ENCODE peak calls at places on chromosomes 6 and 20, in five cellular contexts. J, L, O, N and G are unnamed samples.

GRCh38 chr6:74899416-74899815 is 306.4 kb downstream of the COL12A1 start:
- DNase-seq in J (no peak), N (no peak), L (peak; percentile 68), O (no peak), G (no peak)

GRCh38 chr6:35669441-35669776 is 19.3 kb downstream of the FKBP5 start:
- DNase-seq in N (no peak), O (no peak), J (no peak), L (peak; percentile 9), G (no peak)

GRCh38 chr6:152566040-152566875 is 70.9 kb downstream of the SYNE1 start:
- DNase-seq in J (no peak), N (no peak), O (no peak), L (no peak), G (no peak)

GRCh38 chr20:58693226-58694006 is 816 bp downstream of the NPEPL1 start:
- DNase-seq in L (peak; percentile 29), O (peak; percentile 35), N (no peak), J (no peak), G (peak; percentile 38)

GRCh38 chr6:156779206-156780116 is 2.3 kb downstream of the ARID1B start:
- DNase-seq in L (no peak), O (peak; percentile 64), J (peak; percentile 39), N (peak; percentile 50), G (peak; percentile 52)

GRCh38 chr6:100237881-100238280 is 226.8 kb downstream of the SIM1 start:
- DNase-seq in J (peak; percentile 23), L (no peak), O (no peak), N (no peak), G (no peak)

GRCh38 chr20:60137657-60138245 is 179.5 kb downstream of the CDH26 start:
- DNase-seq in L (peak; percentile 41), N (no peak), J (no peak), O (no peak), G (no peak)

GRCh38 chr6:163427498-163428254 is 13.2 kb downstream of the QKI start:
- DNase-seq in N (no peak), O (no peak), L (peak; percentile 47), J (peak; percentile 42), G (no peak)

GRCh38 chr6:11389977-11390376 is 147.6 kb upstream of the TMEM170B start:
- DNase-seq in N (peak; percentile 75), O (no peak), J (no peak), L (peak; percentile 82), G (no peak)

GRCh38 chr20:32164984-32165735 is 42.4 kb downstream of the PLAGL2 start:
- DNase-seq in N (no peak), J (no peak), L (no peak), O (no peak), G (no peak)

GRCh38 chr20:57552471-57552870 is 8.4 kb upstream of the PCK1 start:
- DNase-seq in O (no peak), N (no peak), J (no peak), L (no peak), G (no peak)

GRCh38 chr6:143498428-143498827 is 13.1 kb downstream of the FUCA2 start:
- DNase-seq in N (no peak), J (no peak), L (no peak), O (no peak), G (no peak)

GRCh38 chr6:134446901-134447300 is 129.0 kb upstream of the SGK1 start:
- DNase-seq in O (no peak), J (no peak), L (no peak), N (no peak), G (no peak)
- H3K4me3 ChIP-seq in O (no peak overlapping the region), J (no peak overlapping the region), L (no peak overlapping the region), N (no peak overlapping the region), G (no peak overlapping the region)

DNA sequence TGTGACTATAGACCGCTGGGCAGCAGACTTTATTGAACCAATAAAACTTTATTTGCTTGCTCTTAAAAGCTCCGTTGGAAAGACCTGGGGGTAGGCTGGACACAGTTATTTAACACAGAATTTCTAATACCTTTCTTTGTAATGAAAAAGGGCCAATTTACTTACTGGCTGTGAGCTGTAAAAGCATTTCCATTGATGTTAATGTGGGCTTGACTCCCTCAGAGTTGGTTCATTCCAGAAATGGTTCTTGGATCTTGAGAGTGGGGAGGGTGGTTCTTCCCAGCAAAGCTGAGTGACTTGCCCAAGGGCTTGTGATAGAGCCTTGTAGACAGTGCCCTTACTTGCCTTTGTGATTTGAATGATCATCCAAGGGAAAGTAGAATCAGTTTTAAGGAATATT is 100.6 kb downstream of the SOX4 start:
- DNase-seq in J (peak; percentile 62), L (no peak), O (no peak), N (no peak), G (no peak)
- H3K4me3 ChIP-seq in J (no peak overlapping the region), L (no peak overlapping the region), O (no peak overlapping the region), N (no peak overlapping the region), G (no peak overlapping the region)

GRCh38 chr20:54163402-54163801 is 10.4 kb downstream of the CYP24A1 start:
- DNase-seq in J (no peak), N (no peak), L (no peak), O (no peak), G (no peak)
- H3K4me3 ChIP-seq in J (no peak overlapping the region), N (no peak overlapping the region), L (no peak overlapping the region), O (no peak overlapping the region), G (no peak overlapping the region)

DNA sequence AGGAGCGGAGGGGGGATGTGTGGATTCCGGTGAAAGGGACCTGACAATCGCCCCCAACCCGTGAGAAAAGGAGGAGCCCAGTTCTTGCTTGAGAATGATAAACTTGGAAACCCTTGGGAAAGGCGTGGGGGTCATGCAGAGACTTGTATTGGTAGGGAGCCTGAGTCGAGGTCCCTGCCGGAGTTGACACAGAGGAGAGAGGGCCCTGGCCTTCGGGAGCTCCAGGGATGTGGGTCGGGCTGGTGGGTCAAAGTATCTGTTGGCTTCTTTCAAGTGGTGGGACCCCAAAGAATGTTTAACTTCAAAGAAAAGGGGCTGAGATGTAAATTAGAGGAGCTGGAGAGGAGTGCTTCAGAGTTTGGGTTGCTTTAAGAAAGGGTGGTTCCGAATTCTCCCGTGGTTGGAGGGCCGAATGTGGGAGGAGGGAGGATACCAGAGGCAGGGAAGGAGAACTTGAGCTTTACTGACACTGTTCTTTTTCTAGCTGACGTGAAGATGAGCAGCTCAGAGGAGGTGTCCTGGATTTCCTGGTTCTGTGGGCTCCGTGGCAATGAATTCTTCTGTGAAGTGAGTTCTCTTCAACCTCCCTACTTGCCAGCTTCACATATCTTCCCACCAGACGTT is 569 bp downstream of the CSNK2B start:
- DNase-seq in O (no peak), J (no peak), L (no peak), N (no peak), G (no peak)
- H3K4me3 ChIP-seq in O (peak overlapping the region; percentile 78), J (peak overlapping the region; percentile 99), L (peak overlapping the region; percentile 92), N (peak overlapping the region; percentile 22), G (peak overlapping the region; percentile 75)

GRCh38 chr6:240151-240550 is 52.1 kb upstream of the DUSP22 start:
- DNase-seq in L (no peak), J (no peak), O (no peak), N (no peak), G (no peak)

GRCh38 chr6:234706-235372 is 57.4 kb upstream of the DUSP22 start:
- DNase-seq in J (no peak), L (no peak), O (no peak), N (no peak), G (no peak)

GRCh38 chr6:235763-236360 is 56.4 kb upstream of the DUSP22 start:
- DNase-seq in O (no peak), L (no peak), N (no peak), J (no peak), G (no peak)

GRCh38 chr6:232896-233640 is 59.2 kb upstream of the DUSP22 start:
- DNase-seq in O (no peak), L (no peak), N (no peak), J (no peak), G (no peak)

GRCh38 chr6:236519-236918 is 55.8 kb upstream of the DUSP22 start:
- DNase-seq in L (no peak), J (no peak), O (no peak), N (no peak), G (no peak)
- H3K4me3 ChIP-seq in L (no peak overlapping the region), J (no peak overlapping the region), O (peak overlapping the region; percentile 53), N (no peak overlapping the region), G (no peak overlapping the region)

DNA sequence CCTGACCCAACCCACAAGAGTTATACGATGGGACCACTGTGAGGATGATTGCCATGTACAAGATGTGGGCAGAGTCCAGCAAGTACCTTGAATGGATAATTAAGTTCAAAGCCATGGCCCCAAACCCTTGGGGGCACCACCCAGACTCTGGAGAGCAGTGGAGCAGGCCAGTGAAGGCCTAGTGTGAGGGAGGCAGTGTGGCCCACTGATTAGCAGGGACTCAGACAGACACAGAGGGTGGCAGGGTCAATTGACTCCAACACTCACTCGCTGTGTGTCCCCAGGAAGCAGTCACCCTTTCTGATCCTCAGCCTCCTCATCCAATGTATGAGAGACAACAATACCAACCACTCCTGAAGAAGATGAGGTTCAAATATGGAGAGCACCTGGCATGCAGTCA is 1.7 kb upstream of the BPIFA1 start:
- DNase-seq in J (no peak), N (no peak), O (no peak), L (no peak), G (no peak)
- H3K4me3 ChIP-seq in J (no peak overlapping the region), N (no peak overlapping the region), O (no peak overlapping the region), L (no peak overlapping the region), G (no peak overlapping the region)